ENCODE peak calls at places on chromosome 11, in four cellular contexts. Q is IMR-90, N is GM23338, G is mesendoderm. H is an unnamed sample.

GRCh38 chr11:126079640-126080205 is 17.1 kb upstream of the CDON start:
- DNase-seq in N (peak; percentile 71), G (peak; percentile 91), Q (no peak), H (peak; percentile 30)

GRCh38 chr11:69593851-69594250 is 47.1 kb upstream of the CCND1 start:
- DNase-seq in Q (no peak), G (no peak), N (no peak), H (no peak)

GRCh38 chr11:81869337-81870065 is 864.2 kb downstream of the FAM181B start:
- DNase-seq in N (no peak), G (no peak), Q (no peak), H (no peak)

GRCh38 chr11:122690292-122690691 is 34.8 kb downstream of the UBASH3B start:
- DNase-seq in N (no peak), G (no peak), Q (no peak), H (no peak)

GRCh38 chr11:58958500-58958899 is 19.2 kb downstream of the GLYATL1 start:
- DNase-seq in N (peak; percentile 73), G (peak; percentile 63), Q (no peak), H (peak; percentile 49)

GRCh38 chr11:72613977-72614376 is 60.2 kb downstream of the PDE2A start:
- DNase-seq in Q (no peak), G (no peak), N (no peak), H (no peak)

GRCh38 chr11:41917900-41918299 is 458.4 kb upstream of the LRRC4C start:
- DNase-seq in Q (no peak), G (no peak), N (no peak), H (no peak)

GRCh38 chr11:13952668-13953067 is 9.9 kb upstream of the SPON1 start:
- DNase-seq in G (no peak), N (no peak), Q (no peak), H (no peak)

GRCh38 chr11:122342089-122342749 is 226.2 kb upstream of the BLID start:
- DNase-seq in G (no peak), Q (peak; percentile 25), N (no peak), H (no peak)

GRCh38 chr11:130201026-130201425 is 41.4 kb downstream of the ST14 start:
- DNase-seq in G (no peak), Q (no peak), N (no peak), H (no peak)
- H3K4me1 ChIP-seq in G (no peaks in the 10 kb centered on the region), Q (no peaks in the 10 kb centered on the region), N (no peaks in the 10 kb centered on the region), H (no peaks in the 10 kb centered on the region)

DNA sequence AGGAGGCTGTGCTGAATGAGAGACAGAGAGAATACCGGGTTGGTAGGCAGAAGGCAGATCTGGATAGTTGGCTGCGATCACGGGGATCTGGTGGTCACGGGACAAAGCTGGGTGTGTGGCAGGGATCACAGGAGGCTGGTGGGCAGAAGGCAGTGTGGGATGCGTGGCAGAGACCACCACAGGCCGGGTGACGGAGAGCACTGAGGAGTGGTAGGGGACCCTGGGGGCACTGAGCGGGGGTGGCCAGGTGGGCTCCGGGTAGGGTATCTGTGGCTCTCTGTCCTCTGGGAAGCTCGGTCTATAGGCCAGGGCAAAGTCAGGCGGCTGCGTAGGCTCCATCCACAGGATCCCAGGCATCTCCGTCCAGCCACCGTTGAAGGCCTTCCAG is 1.4 kb downstream of the CD248 start:
- DNase-seq in G (no peak), Q (no peak), N (no peak), H (no peak)
- H3K4me2 ChIP-seq in G (no peak overlapping the region), Q (peak overlapping the region; percentile 85), N (no peak overlapping the region), H (no peak overlapping the region)

DNA sequence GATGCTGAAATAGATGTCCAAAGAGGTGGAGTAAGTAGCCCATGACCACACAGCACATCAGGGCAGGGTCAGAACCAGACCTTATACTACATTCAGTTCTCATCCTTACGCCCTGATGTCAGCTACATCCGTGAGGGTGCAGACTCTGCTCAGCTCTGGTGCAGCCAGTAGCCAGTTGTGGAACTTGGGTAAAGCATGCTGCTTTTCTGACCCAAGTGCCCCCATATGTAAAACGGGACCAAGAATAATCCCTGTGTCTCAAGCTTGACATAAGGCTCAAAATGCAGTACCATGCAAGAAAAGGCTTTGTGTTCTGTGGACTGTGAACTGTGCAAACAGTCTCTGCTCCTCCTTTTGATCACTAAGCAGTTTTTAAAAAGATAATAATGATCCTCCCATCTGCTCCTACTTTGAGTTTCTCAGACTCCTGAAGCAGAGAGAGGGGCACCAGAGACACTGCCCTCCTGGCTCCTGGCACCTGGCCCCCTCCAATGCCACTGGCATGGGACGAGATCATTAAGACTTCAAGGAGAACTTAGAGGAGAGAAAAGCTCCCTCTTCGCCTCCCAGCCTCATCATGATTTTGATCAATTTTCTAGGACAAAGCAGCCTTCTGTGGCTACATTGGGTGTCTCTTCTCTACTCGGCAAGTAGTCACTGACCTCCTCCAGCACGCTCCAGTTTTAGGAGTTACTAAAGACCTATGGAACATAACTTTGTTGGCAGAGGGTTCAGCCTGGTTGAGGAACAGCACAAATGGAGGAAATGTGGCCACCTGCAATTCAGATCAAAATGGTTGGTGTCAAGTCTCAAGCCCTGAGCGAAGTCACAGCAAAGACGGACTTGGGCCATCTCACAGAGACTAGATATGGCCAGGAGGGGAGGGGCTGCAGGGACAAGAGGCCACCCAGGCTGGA is 23.9 kb downstream of the IL10RA start:
- DNase-seq in N (no peak), G (no peak), Q (no peak), H (no peak)
- H3K27ac ChIP-seq in N (no peak overlapping the region), G (no peak overlapping the region), Q (no peak overlapping the region), H (no peak overlapping the region)

GRCh38 chr11:61567286-61568061 is 13.4 kb downstream of the SYT7 start:
- DNase-seq in Q (peak; percentile 73), N (peak; percentile 92), G (peak; percentile 92), H (peak; percentile 95)
- H3K4me1 ChIP-seq in Q (no peaks in the 10 kb centered on the region), N (peaks cover 9% of the 10 kb centered on the region), G (no peaks in the 10 kb centered on the region), H (peaks cover 6% of the 10 kb centered on the region)

GRCh38 chr11:579830-580601 is 3.7 kb downstream of the PHRF1 start:
- DNase-seq in N (no peak), Q (peak; percentile 25), G (no peak), H (no peak)
- H3K4me2 ChIP-seq in N (no peak overlapping the region), Q (no peak overlapping the region), G (no peak overlapping the region), H (no peak overlapping the region)

DNA sequence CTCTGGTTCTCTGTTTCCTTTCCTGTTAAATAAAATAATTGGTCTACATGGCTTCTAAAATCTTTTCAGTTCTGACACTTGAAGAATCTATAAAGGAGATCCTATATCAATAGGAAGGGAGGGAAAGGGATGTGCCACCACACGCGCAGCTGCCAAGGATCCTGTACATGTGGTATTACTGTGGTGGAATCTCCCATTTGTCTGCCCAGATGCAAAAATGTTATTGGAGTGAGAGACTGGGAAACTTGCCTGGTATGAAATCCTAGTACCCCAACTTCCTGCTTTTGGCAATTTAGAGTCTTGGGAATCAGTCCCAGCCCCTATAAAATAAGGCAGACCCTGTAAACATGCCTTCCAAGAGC is 81.9 kb upstream of the PICALM start:
- DNase-seq in G (no peak), N (no peak), Q (no peak), H (no peak)
- H3K27ac ChIP-seq in G (no peak overlapping the region), N (no peak overlapping the region), Q (no peak overlapping the region), H (no peak overlapping the region)